ENCODE peak calls at places on chromosome 16, in four cellular contexts. L is BE2C, T is stomach, O is tibial nerve. X is an unnamed sample.

GRCh38 chr16:24504467-24505345 is 34.7 kb upstream of the RBBP6 start:
- DNase-seq in L (peak; percentile 60), O (no peak), T (peak; percentile 38), X (peak; percentile 90)

GRCh38 chr16:9308300-9309209 is 217.1 kb downstream of the HAPSTR1 start:
- DNase-seq in T (no peak), O (no peak), L (no peak), X (no peak)

GRCh38 chr16:3570420-3571062 is 6.7 kb downstream of the NLRC3 start:
- DNase-seq in T (no peak), O (no peak), L (no peak), X (no peak)

GRCh38 chr16:8674413-8675022 is at the start of gene ABAT:
- DNase-seq in L (peak; percentile 95), T (peak; percentile 93), O (peak; percentile 77), X (peak; percentile 92)

GRCh38 chr16:59259964-59260348 is 525.8 kb upstream of the GOT2 start:
- DNase-seq in L (no peak), O (no peak), T (no peak), X (no peak)

GRCh38 chr16:2826591-2827480 is 3.3 kb upstream of the ZG16B start:
- DNase-seq in O (peak; percentile 3), L (no peak), T (no peak), X (no peak)

GRCh38 chr16:88614818-88615580 is 23.4 kb upstream of the IL17C start:
- DNase-seq in O (no peak), T (no peak), L (no peak), X (no peak)

GRCh38 chr16:24635900-24636610 is 93.4 kb upstream of the TNRC6A start:
- DNase-seq in L (peak; percentile 92), T (peak; percentile 66), O (peak; percentile 76), X (peak; percentile 92)

GRCh38 chr16:87741700-87742415 is 23.9 kb downstream of the KLHDC4 start:
- DNase-seq in O (no peak), T (no peak), L (no peak), X (no peak)

GRCh38 chr16:82031116-82032084 is 3.7 kb upstream of the HSD17B2 start:
- DNase-seq in L (no peak), T (no peak), O (no peak), X (peak; percentile 77)

GRCh38 chr16:86428729-86429472 is 81.4 kb upstream of the FOXF1 start:
- DNase-seq in O (no peak), T (no peak), L (no peak), X (peak; percentile 12)

GRCh38 chr16:3023415-3023668 is 400 bp downstream of the HCFC1R1 start:
- DNase-seq in L (no peak), T (no peak), O (no peak), X (peak; percentile 81)

GRCh38 chr16:79329163-79329521 is 271.4 kb downstream of the MAF start:
- DNase-seq in L (no peak), O (no peak), T (no peak), X (no peak)

GRCh38 chr16:25690563-25691143 is 1.1 kb upstream of the HS3ST4 start:
- DNase-seq in L (no peak), T (peak; percentile 41), O (no peak), X (peak; percentile 63)

GRCh38 chr16:88376835-88377726 is 5.7 kb upstream of the ZNF469 start:
- DNase-seq in T (no peak), L (peak; percentile 12), O (no peak), X (no peak)

GRCh38 chr16:74309789-74310781 is 13.5 kb downstream of the PSMD7 start:
- DNase-seq in L (peak; percentile 38), T (no peak), O (no peak), X (peak; percentile 73)

GRCh38 chr16:87297918-87298631 is 19.1 kb downstream of the C16orf95 start:
- DNase-seq in O (no peak), T (no peak), L (peak; percentile 70), X (peak; percentile 60)

GRCh38 chr16:54171855-54172537 is 114.6 kb downstream of the IRX3 start:
- DNase-seq in L (no peak), O (no peak), T (no peak), X (peak; percentile 16)

GRCh38 chr16:21663889-21664647 is at the start of gene OTOA:
- DNase-seq in L (peak; percentile 33), O (no peak), T (no peak), X (no peak)

GRCh38 chr16:68360971-68361370 is 50.2 kb downstream of the PRMT7 start:
- DNase-seq in L (no peak), T (no peak), O (no peak), X (no peak)

GRCh38 chr16:64711026-64711425 is 410.8 kb downstream of the CDH11 start:
- DNase-seq in T (no peak), O (no peak), L (no peak), X (no peak)

GRCh38 chr16:23296994-23297393 is 5.1 kb upstream of the SCNN1B start:
- DNase-seq in T (peak; percentile 34), L (peak; percentile 60), O (no peak), X (peak; percentile 53)

GRCh38 chr16:22693670-22694340 is 120.2 kb upstream of the HS3ST2 start:
- DNase-seq in L (no peak), T (no peak), O (no peak), X (no peak)

GRCh38 chr16:87274808-87275207 is 42.4 kb downstream of the C16orf95 start:
- DNase-seq in L (no peak), T (no peak), O (no peak), X (no peak)

DNA sequence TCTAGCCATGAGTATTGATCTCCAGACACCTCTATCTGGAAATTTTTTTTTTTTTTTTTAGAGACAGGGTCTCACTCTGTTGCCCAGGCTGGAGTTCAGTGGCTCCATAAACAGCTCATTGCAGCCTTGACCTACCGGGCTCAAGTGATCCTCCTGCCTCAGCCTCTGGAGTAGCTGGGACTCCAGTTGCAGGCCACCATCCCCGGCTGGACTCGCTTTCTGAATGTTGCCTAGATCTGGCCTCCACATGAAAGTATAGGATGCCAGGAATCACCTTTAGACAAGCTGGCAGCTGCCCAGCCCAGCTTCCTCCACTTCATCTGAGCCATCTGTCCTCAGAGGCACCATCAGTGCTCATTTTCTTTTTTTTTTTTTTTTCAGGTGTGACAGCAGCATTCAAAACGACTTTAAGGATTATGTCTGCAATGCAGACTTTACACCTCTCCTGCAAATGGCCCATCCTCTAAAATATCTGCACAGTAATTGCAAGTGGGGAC is 6.4 kb upstream of the PRR14 start:
- DNase-seq in T (no peak), L (no peak), O (no peak), X (no peak)
- H3K27me3 ChIP-seq in T (no peaks in the 10 kb centered on the region), L (no peaks in the 10 kb centered on the region), O (no peaks in the 10 kb centered on the region), X (no peaks in the 10 kb centered on the region)

GRCh38 chr16:57995721-57996405 is 4.6 kb downstream of the ZNF319 start:
- DNase-seq in O (no peak), T (no peak), L (no peak), X (no peak)

GRCh38 chr16:57993897-57994296 is 6.6 kb downstream of the ZNF319 start:
- DNase-seq in L (no peak), O (no peak), T (no peak), X (no peak)

GRCh38 chr16:57994361-57994760 is 6.1 kb downstream of the ZNF319 start:
- DNase-seq in T (no peak), O (no peak), L (peak; percentile 1), X (no peak)

GRCh38 chr16:57993452-57993851 is 7.0 kb downstream of the ZNF319 start:
- DNase-seq in L (peak; percentile 10), T (no peak), O (no peak), X (no peak)

DNA sequence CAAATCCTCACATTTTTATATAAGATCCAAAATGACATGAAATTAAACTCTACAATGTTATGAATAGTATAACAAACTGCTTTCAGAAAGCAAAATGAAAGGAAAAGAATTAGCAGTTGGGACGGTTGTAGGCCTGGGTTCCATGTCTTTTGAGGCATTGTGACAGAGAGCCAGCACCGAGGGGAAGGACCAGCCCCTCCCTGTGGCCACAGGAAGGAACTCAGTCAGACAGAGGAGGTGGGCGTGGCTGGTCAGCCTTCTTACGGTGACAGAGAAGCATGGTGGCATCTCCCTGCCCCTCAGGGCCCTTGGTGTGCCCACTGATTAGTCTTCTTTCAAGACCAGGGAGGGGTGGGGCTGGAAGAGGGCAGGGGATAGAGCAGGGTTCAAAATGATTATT is 5.7 kb downstream of the ZNF319 start:
- DNase-seq in T (peak; percentile 59), L (peak; percentile 78), O (no peak), X (peak; percentile 76)
- TF ChIP-seq CTCF in T (no peak), L (peak; percentile 73), O (peak; percentile 8), X (peak; percentile 62)

GRCh38 chr16:85173077-85173980 is 61.1 kb upstream of the CIBAR2 start:
- DNase-seq in T (no peak), L (peak; percentile 78), O (no peak), X (peak; percentile 31)
- H3K4me1 ChIP-seq in T (peaks cover 75% of the 10 kb centered on the region), L (peaks cover 33% of the 10 kb centered on the region), O (peaks cover 14% of the 10 kb centered on the region), X (peaks cover 76% of the 10 kb centered on the region)

DNA sequence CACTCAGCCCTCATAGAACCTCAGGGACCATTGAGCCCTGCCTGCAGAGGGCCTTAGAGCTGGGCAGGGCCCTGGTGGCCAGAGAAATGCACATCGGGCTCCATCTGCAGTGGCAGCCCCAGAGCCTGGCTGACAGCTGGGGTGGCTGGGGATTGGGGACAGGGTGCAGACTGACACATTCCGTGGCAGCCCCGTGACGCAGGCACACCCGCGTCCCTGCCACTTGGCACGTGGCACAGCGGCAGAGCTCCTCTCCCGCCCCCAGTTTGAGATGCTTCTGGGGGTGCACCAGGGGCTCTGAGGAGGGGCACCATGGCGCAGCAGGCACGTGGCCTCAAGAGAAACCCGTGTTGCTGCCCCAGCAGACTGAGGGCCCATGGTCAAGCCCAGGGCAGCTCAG is 2.2 kb downstream of the FBXL16 start:
- DNase-seq in O (no peak), T (no peak), L (no peak), X (no peak)
- H3K27me3 ChIP-seq in O (peaks cover 2% of the 10 kb centered on the region), T (peaks cover 93% of the 10 kb centered on the region), L (no peaks in the 10 kb centered on the region), X (peaks cover 82% of the 10 kb centered on the region)

DNA sequence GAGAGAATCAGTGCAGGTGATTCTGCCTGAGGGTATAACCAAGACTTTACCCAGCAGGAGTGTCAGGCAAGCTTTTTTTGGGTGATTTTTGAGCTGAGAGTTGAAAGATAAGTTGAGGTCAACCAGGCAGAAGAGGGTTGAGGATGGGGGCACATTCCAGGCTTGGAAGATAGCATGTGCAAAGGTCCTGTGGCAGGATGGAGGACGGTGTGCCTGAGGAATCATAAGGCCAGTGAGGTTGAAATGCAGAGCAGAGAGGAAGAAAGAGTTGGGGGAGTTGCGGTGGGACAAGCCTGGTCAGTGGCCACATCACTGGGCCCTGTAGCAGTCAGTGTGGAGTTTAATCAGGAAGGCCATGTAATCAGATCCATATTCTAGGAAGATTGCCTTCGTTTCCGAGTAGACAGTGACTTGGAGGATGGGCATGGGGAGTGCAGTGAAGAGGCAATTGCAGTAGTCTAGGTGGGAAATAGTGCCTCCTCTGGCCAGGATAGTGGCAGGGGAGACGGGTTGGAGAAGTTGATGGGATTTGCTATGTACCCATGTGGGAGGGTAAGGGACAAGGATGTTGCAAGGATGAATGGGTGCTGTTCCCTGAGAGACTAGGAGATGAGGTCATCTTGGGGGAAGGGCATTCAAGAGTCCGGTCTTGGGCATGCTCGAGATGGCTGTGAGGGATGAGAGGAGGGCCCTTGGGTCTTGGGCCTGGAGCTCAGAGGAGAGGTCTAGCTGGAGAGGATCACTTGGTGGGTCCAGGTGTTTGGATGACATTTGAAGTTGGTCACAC is 3.9 kb downstream of the PLEKHG4 start:
- DNase-seq in L (no peak), O (no peak), T (no peak), X (no peak)
- TF ChIP-seq CTCF in L (no peak), O (no peak), T (no peak), X (no peak)

GRCh38 chr16:47956881-47957280 is 198.9 kb downstream of the ABCC12 start:
- DNase-seq in T (no peak), O (no peak), L (no peak), X (no peak)
- H3K4me1 ChIP-seq in T (no peaks in the 10 kb centered on the region), O (no peaks in the 10 kb centered on the region), L (no peaks in the 10 kb centered on the region), X (no peaks in the 10 kb centered on the region)